ENCODE peak calls at places on chromosomes 12 and 14, in six cellular contexts. One of them, this sample, is unnamed.

GRCh38 chr12:80469681-80470080 is 25.6 kb downstream of the PTPRQ start:
- DNase-seq in psoas muscle: no peak
- DNase-seq in SJCRH30: no peak
- DNase-seq in left ventricle myocardium inferior: no peak
- DNase-seq in cardiac muscle cell: no peak
- DNase-seq in gastrocnemius medialis: no peak
- DNase-seq in this sample: no peak

GRCh38 chr14:31162910-31163649 is 44.5 kb downstream of the HECTD1 start:
- DNase-seq in gastrocnemius medialis: no peak
- DNase-seq in SJCRH30: no peak
- DNase-seq in left ventricle myocardium inferior: no peak
- DNase-seq in cardiac muscle cell: no peak
- DNase-seq in psoas muscle: no peak
- DNase-seq in this sample: no peak

GRCh38 chr12:50242751-50243191 is 40.5 kb downstream of the LIMA1 start:
- DNase-seq in psoas muscle: no peak
- DNase-seq in left ventricle myocardium inferior: no peak
- DNase-seq in gastrocnemius medialis: no peak
- DNase-seq in cardiac muscle cell: no peak
- DNase-seq in SJCRH30: no peak
- DNase-seq in this sample: no peak

GRCh38 chr12:108858399-108859074 is 1.2 kb upstream of the SSH1 start:
- DNase-seq in left ventricle myocardium inferior: no peak
- DNase-seq in SJCRH30: peak; percentile 17
- DNase-seq in cardiac muscle cell: no peak
- DNase-seq in psoas muscle: peak; percentile 42
- DNase-seq in gastrocnemius medialis: no peak
- DNase-seq in this sample: no peak

GRCh38 chr14:39266589-39266870 is 32.8 kb downstream of the MIA2 start:
- DNase-seq in gastrocnemius medialis: no peak
- DNase-seq in left ventricle myocardium inferior: no peak
- DNase-seq in psoas muscle: peak; percentile 72
- DNase-seq in SJCRH30: no peak
- DNase-seq in cardiac muscle cell: no peak
- DNase-seq in this sample: peak; percentile 76

GRCh38 chr14:87434011-87434410 is 559.0 kb downstream of the GALC start:
- DNase-seq in SJCRH30: no peak
- DNase-seq in gastrocnemius medialis: no peak
- DNase-seq in psoas muscle: no peak
- DNase-seq in left ventricle myocardium inferior: no peak
- DNase-seq in cardiac muscle cell: no peak
- DNase-seq in this sample: no peak

GRCh38 chr12:16920451-16920850 is 314.5 kb upstream of the LMO3 start:
- DNase-seq in SJCRH30: no peak
- DNase-seq in left ventricle myocardium inferior: no peak
- DNase-seq in psoas muscle: no peak
- DNase-seq in cardiac muscle cell: no peak
- DNase-seq in gastrocnemius medialis: no peak
- DNase-seq in this sample: no peak

GRCh38 chr12:75816892-75817291 is 214.7 kb downstream of the PHLDA1 start:
- DNase-seq in psoas muscle: no peak
- DNase-seq in gastrocnemius medialis: no peak
- DNase-seq in cardiac muscle cell: no peak
- DNase-seq in left ventricle myocardium inferior: no peak
- DNase-seq in SJCRH30: no peak
- DNase-seq in this sample: no peak

GRCh38 chr12:55745361-55746146 is 2.6 kb downstream of the GDF11 start:
- DNase-seq in SJCRH30: peak; percentile 32
- DNase-seq in cardiac muscle cell: peak; percentile 94
- DNase-seq in gastrocnemius medialis: no peak
- DNase-seq in left ventricle myocardium inferior: peak; percentile 28
- DNase-seq in psoas muscle: no peak
- DNase-seq in this sample: no peak

GRCh38 chr12:104695453-104696148 is 238.9 kb downstream of the CHST11 start:
- DNase-seq in left ventricle myocardium inferior: no peak
- DNase-seq in SJCRH30: no peak
- DNase-seq in cardiac muscle cell: no peak
- DNase-seq in gastrocnemius medialis: no peak
- DNase-seq in psoas muscle: no peak
- DNase-seq in this sample: no peak

GRCh38 chr12:29241821-29242591 is 92.9 kb downstream of the FAR2 start:
- DNase-seq in gastrocnemius medialis: peak; percentile 33
- DNase-seq in SJCRH30: peak; percentile 73
- DNase-seq in cardiac muscle cell: peak; percentile 35
- DNase-seq in psoas muscle: no peak
- DNase-seq in left ventricle myocardium inferior: no peak
- DNase-seq in this sample: no peak

GRCh38 chr14:52338282-52338681 is 24.2 kb downstream of the PTGER2 start:
- DNase-seq in left ventricle myocardium inferior: no peak
- DNase-seq in psoas muscle: no peak
- DNase-seq in gastrocnemius medialis: no peak
- DNase-seq in cardiac muscle cell: no peak
- DNase-seq in SJCRH30: no peak
- DNase-seq in this sample: no peak

GRCh38 chr14:93137864-93138263 is 22.1 kb upstream of the ITPK1 start:
- DNase-seq in left ventricle myocardium inferior: peak; percentile 63
- DNase-seq in SJCRH30: peak; percentile 71
- DNase-seq in cardiac muscle cell: peak; percentile 61
- DNase-seq in gastrocnemius medialis: no peak
- DNase-seq in psoas muscle: peak; percentile 28
- DNase-seq in this sample: peak; percentile 73

GRCh38 chr12:1890119-1890703 is 28.2 kb downstream of the CACNA2D4 start:
- DNase-seq in gastrocnemius medialis: no peak
- DNase-seq in left ventricle myocardium inferior: no peak
- DNase-seq in cardiac muscle cell: no peak
- DNase-seq in psoas muscle: no peak
- DNase-seq in SJCRH30: no peak
- DNase-seq in this sample: no peak

GRCh38 chr14:77120771-77121743 is 20.5 kb downstream of the ZDHHC22 start:
- DNase-seq in psoas muscle: no peak
- DNase-seq in cardiac muscle cell: no peak
- DNase-seq in SJCRH30: no peak
- DNase-seq in gastrocnemius medialis: peak; percentile 69
- DNase-seq in left ventricle myocardium inferior: no peak
- DNase-seq in this sample: no peak

GRCh38 chr12:5220835-5221234 is 177.2 kb downstream of the KCNA5 start:
- DNase-seq in psoas muscle: no peak
- DNase-seq in gastrocnemius medialis: no peak
- DNase-seq in cardiac muscle cell: no peak
- DNase-seq in SJCRH30: no peak
- DNase-seq in left ventricle myocardium inferior: no peak
- DNase-seq in this sample: no peak

GRCh38 chr14:92135269-92135668 is 13.5 kb downstream of the CPSF2 start:
- DNase-seq in left ventricle myocardium inferior: no peak
- DNase-seq in psoas muscle: no peak
- DNase-seq in gastrocnemius medialis: no peak
- DNase-seq in SJCRH30: no peak
- DNase-seq in cardiac muscle cell: peak; percentile 2
- DNase-seq in this sample: no peak

GRCh38 chr12:131988054-131988796 is 38.5 kb downstream of the EP400 start:
- DNase-seq in psoas muscle: no peak
- DNase-seq in cardiac muscle cell: no peak
- DNase-seq in gastrocnemius medialis: no peak
- DNase-seq in left ventricle myocardium inferior: no peak
- DNase-seq in SJCRH30: no peak
- DNase-seq in this sample: no peak

GRCh38 chr14:52078093-52078492 is 9.2 kb upstream of the NID2 start:
- DNase-seq in cardiac muscle cell: no peak
- DNase-seq in left ventricle myocardium inferior: no peak
- DNase-seq in SJCRH30: no peak
- DNase-seq in gastrocnemius medialis: no peak
- DNase-seq in psoas muscle: no peak
- DNase-seq in this sample: no peak

GRCh38 chr12:55972906-55973597 is 826 bp upstream of the RAB5B start:
- DNase-seq in cardiac muscle cell: no peak
- DNase-seq in SJCRH30: no peak
- DNase-seq in psoas muscle: no peak
- DNase-seq in left ventricle myocardium inferior: no peak
- DNase-seq in gastrocnemius medialis: no peak
- DNase-seq in this sample: no peak

GRCh38 chr14:87888136-87888999 is 104.6 kb downstream of the GALC start:
- DNase-seq in gastrocnemius medialis: peak; percentile 14
- DNase-seq in SJCRH30: peak; percentile 41
- DNase-seq in cardiac muscle cell: peak; percentile 19
- DNase-seq in left ventricle myocardium inferior: no peak
- DNase-seq in psoas muscle: peak; percentile 32
- DNase-seq in this sample: no peak

GRCh38 chr14:23183076-23183475 is 384 bp downstream of the SLC7A8 start:
- DNase-seq in SJCRH30: no peak
- DNase-seq in left ventricle myocardium inferior: no peak
- DNase-seq in cardiac muscle cell: no peak
- DNase-seq in psoas muscle: no peak
- DNase-seq in gastrocnemius medialis: no peak
- DNase-seq in this sample: no peak

GRCh38 chr14:31927348-31927826 is 149.7 kb upstream of the ARHGAP5 start:
- DNase-seq in SJCRH30: peak; percentile 41
- DNase-seq in left ventricle myocardium inferior: peak; percentile 35
- DNase-seq in gastrocnemius medialis: no peak
- DNase-seq in psoas muscle: no peak
- DNase-seq in cardiac muscle cell: peak; percentile 81
- DNase-seq in this sample: no peak

GRCh38 chr12:111881712-111882111 is 39.7 kb downstream of the MAPKAPK5 start:
- DNase-seq in left ventricle myocardium inferior: no peak
- DNase-seq in gastrocnemius medialis: no peak
- DNase-seq in psoas muscle: no peak
- DNase-seq in SJCRH30: no peak
- DNase-seq in cardiac muscle cell: no peak
- DNase-seq in this sample: no peak

GRCh38 chr12:123005081-123005626 is 24.7 kb downstream of the ARL6IP4 start:
- DNase-seq in gastrocnemius medialis: no peak
- DNase-seq in SJCRH30: no peak
- DNase-seq in cardiac muscle cell: no peak
- DNase-seq in psoas muscle: peak; percentile 8
- DNase-seq in left ventricle myocardium inferior: no peak
- DNase-seq in this sample: no peak

GRCh38 chr14:65354715-65355114 is 57.8 kb upstream of the FUT8 start:
- DNase-seq in cardiac muscle cell: no peak
- DNase-seq in psoas muscle: no peak
- DNase-seq in left ventricle myocardium inferior: no peak
- DNase-seq in SJCRH30: no peak
- DNase-seq in gastrocnemius medialis: no peak
- DNase-seq in this sample: no peak
- H3K4me1 ChIP-seq in cardiac muscle cell: no peaks in the 10 kb centered on the region
- H3K4me1 ChIP-seq in psoas muscle: peaks cover 36% of the 10 kb centered on the region
- H3K4me1 ChIP-seq in left ventricle myocardium inferior: peaks cover 18% of the 10 kb centered on the region
- H3K4me1 ChIP-seq in SJCRH30: no peaks in the 10 kb centered on the region
- H3K4me1 ChIP-seq in gastrocnemius medialis: peaks cover 31% of the 10 kb centered on the region
- H3K4me1 ChIP-seq in this sample: peaks cover 6% of the 10 kb centered on the region

DNA sequence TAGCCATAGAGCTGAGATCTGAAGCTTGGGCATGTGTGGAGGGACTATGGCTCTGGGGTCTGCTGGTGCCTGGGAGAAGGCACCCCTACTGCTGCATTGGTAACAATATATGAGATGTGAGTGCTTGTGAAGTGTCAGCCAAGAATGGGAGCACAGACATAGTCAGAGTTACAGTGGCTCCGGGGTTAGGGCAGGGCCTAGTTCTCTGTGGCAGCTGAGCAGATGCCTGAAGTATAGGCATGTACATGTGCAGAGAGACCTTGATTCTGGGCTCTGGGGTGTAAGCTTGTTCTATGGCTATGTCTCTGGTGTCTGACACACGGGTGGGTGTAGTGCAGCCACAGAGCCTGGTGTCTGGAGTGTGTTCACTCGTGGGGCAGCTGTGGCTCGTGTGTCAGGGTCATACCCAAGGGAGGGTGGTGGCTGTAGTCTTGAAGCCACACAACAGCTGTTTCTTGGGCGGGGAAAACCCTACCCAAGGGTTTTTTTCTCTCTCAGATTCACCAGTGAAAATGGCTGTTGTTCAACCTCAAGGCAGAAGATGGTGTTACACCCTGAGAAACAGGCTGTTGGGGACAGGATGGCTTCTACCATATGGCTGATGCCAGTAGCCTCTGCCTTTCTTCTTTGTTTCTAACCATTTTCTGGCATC is 11.9 kb upstream of the TCL1A start:
- DNase-seq in left ventricle myocardium inferior: no peak
- DNase-seq in psoas muscle: no peak
- DNase-seq in SJCRH30: no peak
- DNase-seq in gastrocnemius medialis: no peak
- DNase-seq in cardiac muscle cell: no peak
- DNase-seq in this sample: no peak
- H3K4me1 ChIP-seq in left ventricle myocardium inferior: no peaks in the 10 kb centered on the region
- H3K4me1 ChIP-seq in psoas muscle: no peaks in the 10 kb centered on the region
- H3K4me1 ChIP-seq in SJCRH30: no peaks in the 10 kb centered on the region
- H3K4me1 ChIP-seq in gastrocnemius medialis: no peaks in the 10 kb centered on the region
- H3K4me1 ChIP-seq in cardiac muscle cell: no peaks in the 10 kb centered on the region
- H3K4me1 ChIP-seq in this sample: no peaks in the 10 kb centered on the region

GRCh38 chr14:54685286-54685845 is 118.4 kb downstream of the SAMD4A start:
- DNase-seq in left ventricle myocardium inferior: no peak
- DNase-seq in SJCRH30: no peak
- DNase-seq in psoas muscle: no peak
- DNase-seq in gastrocnemius medialis: no peak
- DNase-seq in cardiac muscle cell: no peak
- DNase-seq in this sample: no peak
- H3K4me1 ChIP-seq in left ventricle myocardium inferior: peaks cover 99% of the 10 kb centered on the region
- H3K4me1 ChIP-seq in SJCRH30: peaks cover 2% of the 10 kb centered on the region
- H3K4me1 ChIP-seq in psoas muscle: peaks cover 42% of the 10 kb centered on the region
- H3K4me1 ChIP-seq in gastrocnemius medialis: peaks cover 59% of the 10 kb centered on the region
- H3K4me1 ChIP-seq in cardiac muscle cell: peaks cover 40% of the 10 kb centered on the region
- H3K4me1 ChIP-seq in this sample: peaks cover 35% of the 10 kb centered on the region

DNA sequence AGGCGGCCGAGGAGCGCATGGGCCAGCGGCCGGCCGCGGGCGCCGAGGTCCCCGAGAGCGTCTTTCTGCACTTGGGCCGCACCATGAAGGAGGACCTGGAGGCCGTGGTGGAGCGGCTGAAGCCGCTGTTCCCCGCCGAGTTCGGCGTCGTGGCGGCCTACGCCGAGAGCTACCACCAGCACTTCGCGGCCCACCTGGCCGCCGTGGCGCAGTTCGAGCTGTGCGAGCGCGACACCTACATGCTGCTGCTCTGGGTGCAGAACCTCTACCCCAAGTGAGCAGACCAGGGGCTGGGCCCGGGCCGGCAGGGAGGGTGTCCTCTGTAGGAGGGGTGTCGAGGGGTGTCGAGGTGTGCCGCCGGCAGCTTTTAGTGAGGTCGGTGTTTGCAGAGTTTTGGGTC is 4.1 kb downstream of the TNFAIP2 start:
- DNase-seq in SJCRH30: no peak
- DNase-seq in psoas muscle: no peak
- DNase-seq in gastrocnemius medialis: no peak
- DNase-seq in cardiac muscle cell: no peak
- DNase-seq in left ventricle myocardium inferior: peak; percentile 13
- DNase-seq in this sample: peak; percentile 48
- H3K4me1 ChIP-seq in SJCRH30: peaks cover 44% of the 10 kb centered on the region
- H3K4me1 ChIP-seq in psoas muscle: peaks cover 43% of the 10 kb centered on the region
- H3K4me1 ChIP-seq in gastrocnemius medialis: peaks cover 49% of the 10 kb centered on the region
- H3K4me1 ChIP-seq in cardiac muscle cell: peaks cover 4% of the 10 kb centered on the region
- H3K4me1 ChIP-seq in left ventricle myocardium inferior: peaks cover 96% of the 10 kb centered on the region
- H3K4me1 ChIP-seq in this sample: peaks cover 76% of the 10 kb centered on the region

GRCh38 chr12:93201990-93202389 is 175.7 kb upstream of the NUDT4 start:
- DNase-seq in left ventricle myocardium inferior: peak; percentile 18
- DNase-seq in cardiac muscle cell: peak; percentile 50
- DNase-seq in gastrocnemius medialis: no peak
- DNase-seq in SJCRH30: no peak
- DNase-seq in psoas muscle: no peak
- DNase-seq in this sample: no peak
- H3K4me1 ChIP-seq in left ventricle myocardium inferior: peaks cover 26% of the 10 kb centered on the region
- H3K4me1 ChIP-seq in cardiac muscle cell: peaks cover 46% of the 10 kb centered on the region
- H3K4me1 ChIP-seq in gastrocnemius medialis: peaks cover 15% of the 10 kb centered on the region
- H3K4me1 ChIP-seq in SJCRH30: peaks cover 3% of the 10 kb centered on the region
- H3K4me1 ChIP-seq in psoas muscle: peaks cover 35% of the 10 kb centered on the region
- H3K4me1 ChIP-seq in this sample: no peaks in the 10 kb centered on the region

GRCh38 chr14:68704736-68705720 is 87.8 kb downstream of the ZFP36L1 start:
- DNase-seq in SJCRH30: no peak
- DNase-seq in psoas muscle: peak; percentile 36
- DNase-seq in gastrocnemius medialis: no peak
- DNase-seq in left ventricle myocardium inferior: no peak
- DNase-seq in cardiac muscle cell: no peak
- DNase-seq in this sample: no peak
- H3K4me1 ChIP-seq in SJCRH30: peaks cover 9% of the 10 kb centered on the region
- H3K4me1 ChIP-seq in psoas muscle: peaks cover 3% of the 10 kb centered on the region
- H3K4me1 ChIP-seq in gastrocnemius medialis: no peaks in the 10 kb centered on the region
- H3K4me1 ChIP-seq in left ventricle myocardium inferior: peaks cover 20% of the 10 kb centered on the region
- H3K4me1 ChIP-seq in cardiac muscle cell: peaks cover 21% of the 10 kb centered on the region
- H3K4me1 ChIP-seq in this sample: peaks cover 10% of the 10 kb centered on the region

This sample was measured in lower lobe of right lung.